ENCODE peak calls at places on chromosome 21, in eight cellular contexts. One of them, this sample, is unnamed.

GRCh38 chr21:23977971-23978370 is 1629.3 kb downstream of the MRPL39 start:
- DNase-seq in AG09319: no peak
- DNase-seq in fibroblast of mammary gland: no peak
- DNase-seq in BJ: no peak
- DNase-seq in cardiac muscle cell: no peak
- DNase-seq in heart left ventricle: no peak
- DNase-seq in foreskin keratinocyte: peak
- DNase-seq in CD4-positive, alpha-beta T cell: no peak
- DNase-seq in this sample: peak

GRCh38 chr21:20783611-20784010 is 214.6 kb upstream of the NCAM2 start:
- DNase-seq in foreskin keratinocyte: no peak
- DNase-seq in fibroblast of mammary gland: peak
- DNase-seq in AG09319: no peak
- DNase-seq in CD4-positive, alpha-beta T cell: no peak
- DNase-seq in heart left ventricle: no peak
- DNase-seq in BJ: no peak
- DNase-seq in cardiac muscle cell: no peak
- DNase-seq in this sample: no peak

GRCh38 chr21:33047231-33047630 is 21.5 kb downstream of the OLIG2 start:
- DNase-seq in foreskin keratinocyte: no peak
- DNase-seq in AG09319: no peak
- DNase-seq in heart left ventricle: no peak
- DNase-seq in CD4-positive, alpha-beta T cell: no peak
- DNase-seq in BJ: no peak
- DNase-seq in fibroblast of mammary gland: peak
- DNase-seq in cardiac muscle cell: no peak
- DNase-seq in this sample: peak

GRCh38 chr21:17472167-17472566 is 40.7 kb upstream of the CXADR start:
- DNase-seq in fibroblast of mammary gland: no peak
- DNase-seq in cardiac muscle cell: no peak
- DNase-seq in foreskin keratinocyte: peak
- DNase-seq in BJ: no peak
- DNase-seq in heart left ventricle: no peak
- DNase-seq in AG09319: no peak
- DNase-seq in CD4-positive, alpha-beta T cell: no peak
- DNase-seq in this sample: no peak

GRCh38 chr21:14737922-14738321 is 191.8 kb upstream of the SAMSN1 start:
- DNase-seq in BJ: no peak
- DNase-seq in heart left ventricle: peak
- DNase-seq in cardiac muscle cell: peak
- DNase-seq in AG09319: no peak
- DNase-seq in CD4-positive, alpha-beta T cell: peak
- DNase-seq in fibroblast of mammary gland: peak
- DNase-seq in foreskin keratinocyte: peak
- DNase-seq in this sample: no peak

GRCh38 chr21:42062543-42063022 is 8.5 kb upstream of the UMODL1 start:
- DNase-seq in cardiac muscle cell: no peak
- DNase-seq in heart left ventricle: no peak
- DNase-seq in fibroblast of mammary gland: no peak
- DNase-seq in AG09319: no peak
- DNase-seq in BJ: no peak
- DNase-seq in CD4-positive, alpha-beta T cell: peak
- DNase-seq in foreskin keratinocyte: no peak
- DNase-seq in this sample: peak

GRCh38 chr21:32113486-32113885 is 165.4 kb downstream of the MIS18A start:
- DNase-seq in heart left ventricle: no peak
- DNase-seq in foreskin keratinocyte: no peak
- DNase-seq in fibroblast of mammary gland: no peak
- DNase-seq in cardiac muscle cell: no peak
- DNase-seq in BJ: no peak
- DNase-seq in CD4-positive, alpha-beta T cell: no peak
- DNase-seq in AG09319: no peak
- DNase-seq in this sample: no peak

GRCh38 chr21:23900727-23901126 is 1706.6 kb downstream of the MRPL39 start:
- DNase-seq in fibroblast of mammary gland: no peak
- DNase-seq in AG09319: no peak
- DNase-seq in BJ: no peak
- DNase-seq in heart left ventricle: no peak
- DNase-seq in CD4-positive, alpha-beta T cell: no peak
- DNase-seq in cardiac muscle cell: no peak
- DNase-seq in foreskin keratinocyte: no peak
- DNase-seq in this sample: no peak

GRCh38 chr21:8993943-8994639 is 1527.3 kb upstream of the TPTE start:
- DNase-seq in CD4-positive, alpha-beta T cell: no peak
- DNase-seq in AG09319: no peak
- DNase-seq in fibroblast of mammary gland: no peak
- DNase-seq in foreskin keratinocyte: no peak
- DNase-seq in BJ: no peak
- DNase-seq in heart left ventricle: no peak
- DNase-seq in cardiac muscle cell: no peak
- DNase-seq in this sample: peak

GRCh38 chr21:34745557-34746255 is 76.9 kb downstream of the CLIC6 start:
- DNase-seq in cardiac muscle cell: peak
- DNase-seq in BJ: no peak
- DNase-seq in heart left ventricle: peak
- DNase-seq in AG09319: peak
- DNase-seq in foreskin keratinocyte: peak
- DNase-seq in fibroblast of mammary gland: peak
- DNase-seq in CD4-positive, alpha-beta T cell: peak
- DNase-seq in this sample: peak

GRCh38 chr21:16956824-16957223 is 556.0 kb upstream of the CXADR start:
- DNase-seq in CD4-positive, alpha-beta T cell: no peak
- DNase-seq in AG09319: no peak
- DNase-seq in foreskin keratinocyte: no peak
- DNase-seq in BJ: no peak
- DNase-seq in heart left ventricle: no peak
- DNase-seq in fibroblast of mammary gland: no peak
- DNase-seq in cardiac muscle cell: no peak
- DNase-seq in this sample: no peak

GRCh38 chr21:32414579-32415358 is 2.3 kb downstream of the EVA1C start:
- DNase-seq in heart left ventricle: no peak
- DNase-seq in foreskin keratinocyte: peak
- DNase-seq in AG09319: no peak
- DNase-seq in fibroblast of mammary gland: peak
- DNase-seq in BJ: no peak
- DNase-seq in CD4-positive, alpha-beta T cell: no peak
- DNase-seq in cardiac muscle cell: no peak
- DNase-seq in this sample: peak

GRCh38 chr21:45358711-45359310 is 46.2 kb upstream of the COL18A1 start:
- DNase-seq in cardiac muscle cell: no peak
- DNase-seq in BJ: no peak
- DNase-seq in CD4-positive, alpha-beta T cell: no peak
- DNase-seq in AG09319: no peak
- DNase-seq in fibroblast of mammary gland: no peak
- DNase-seq in heart left ventricle: no peak
- DNase-seq in foreskin keratinocyte: no peak
- DNase-seq in this sample: no peak

GRCh38 chr21:42652527-42653491 is 612 bp upstream of the PDE9A start:
- DNase-seq in foreskin keratinocyte: no peak
- DNase-seq in AG09319: no peak
- DNase-seq in BJ: no peak
- DNase-seq in fibroblast of mammary gland: peak
- DNase-seq in cardiac muscle cell: peak
- DNase-seq in CD4-positive, alpha-beta T cell: no peak
- DNase-seq in heart left ventricle: peak
- DNase-seq in this sample: peak

GRCh38 chr21:18614327-18614726 is 210.7 kb upstream of the TMPRSS15 start:
- DNase-seq in cardiac muscle cell: no peak
- DNase-seq in CD4-positive, alpha-beta T cell: no peak
- DNase-seq in fibroblast of mammary gland: no peak
- DNase-seq in foreskin keratinocyte: no peak
- DNase-seq in BJ: no peak
- DNase-seq in heart left ventricle: no peak
- DNase-seq in AG09319: no peak
- DNase-seq in this sample: no peak

GRCh38 chr21:39633770-39634181 is 21.0 kb downstream of the B3GALT5 start:
- DNase-seq in CD4-positive, alpha-beta T cell: no peak
- DNase-seq in foreskin keratinocyte: peak
- DNase-seq in AG09319: peak
- DNase-seq in heart left ventricle: no peak
- DNase-seq in fibroblast of mammary gland: peak
- DNase-seq in BJ: peak
- DNase-seq in cardiac muscle cell: no peak
- DNase-seq in this sample: peak

GRCh38 chr21:36069713-36070573 is at the start of gene CBR1:
- DNase-seq in foreskin keratinocyte: peak
- DNase-seq in AG09319: peak
- DNase-seq in CD4-positive, alpha-beta T cell: peak
- DNase-seq in heart left ventricle: peak
- DNase-seq in cardiac muscle cell: peak
- DNase-seq in fibroblast of mammary gland: peak
- DNase-seq in BJ: peak
- DNase-seq in this sample: peak
- TF ChIP-seq CTCF in foreskin keratinocyte: no peak
- TF ChIP-seq CTCF in AG09319: peak
- TF ChIP-seq CTCF in CD4-positive, alpha-beta T cell: no peak
- TF ChIP-seq CTCF in heart left ventricle: no peak
- TF ChIP-seq CTCF in cardiac muscle cell: no peak
- TF ChIP-seq CTCF in fibroblast of mammary gland: no peak
- TF ChIP-seq CTCF in BJ: no peak
- TF ChIP-seq CTCF in this sample: no peak

DNA sequence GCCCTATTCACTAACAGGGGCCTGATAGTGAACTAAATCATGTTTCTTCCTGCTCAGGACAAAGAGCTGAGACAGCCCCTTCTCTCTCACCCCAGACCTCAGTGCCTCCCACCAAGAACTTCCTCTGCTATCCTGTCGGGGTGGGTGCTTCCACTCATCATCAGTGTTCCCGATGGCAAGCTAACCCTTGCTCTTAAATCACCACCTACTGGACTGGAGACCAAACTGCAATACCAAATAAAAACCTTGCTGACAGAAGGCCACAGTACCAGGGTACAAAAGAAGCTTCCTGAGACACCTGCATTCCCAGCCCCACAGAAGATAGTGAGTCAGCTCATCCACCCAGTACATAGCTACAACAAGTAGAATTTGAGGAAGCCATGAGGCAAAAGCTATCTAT is 799.5 kb downstream of the LTN1 start:
- DNase-seq in heart left ventricle: no peak
- DNase-seq in BJ: no peak
- DNase-seq in cardiac muscle cell: no peak
- DNase-seq in fibroblast of mammary gland: no peak
- DNase-seq in CD4-positive, alpha-beta T cell: no peak
- DNase-seq in foreskin keratinocyte: peak
- DNase-seq in AG09319: no peak
- DNase-seq in this sample: no peak
- TF ChIP-seq CTCF in heart left ventricle: no peak
- TF ChIP-seq CTCF in BJ: peak
- TF ChIP-seq CTCF in cardiac muscle cell: no peak
- TF ChIP-seq CTCF in fibroblast of mammary gland: no peak
- TF ChIP-seq CTCF in CD4-positive, alpha-beta T cell: no peak
- TF ChIP-seq CTCF in foreskin keratinocyte: peak
- TF ChIP-seq CTCF in AG09319: no peak
- TF ChIP-seq CTCF in this sample: no peak

GRCh38 chr21:44298301-44298700 is 1.6 kb upstream of the PFKL start:
- DNase-seq in AG09319: no peak
- DNase-seq in fibroblast of mammary gland: no peak
- DNase-seq in cardiac muscle cell: no peak
- DNase-seq in foreskin keratinocyte: peak
- DNase-seq in BJ: no peak
- DNase-seq in heart left ventricle: no peak
- DNase-seq in CD4-positive, alpha-beta T cell: no peak
- DNase-seq in this sample: no peak
- TF ChIP-seq CTCF in AG09319: no peak
- TF ChIP-seq CTCF in fibroblast of mammary gland: peak
- TF ChIP-seq CTCF in cardiac muscle cell: peak
- TF ChIP-seq CTCF in foreskin keratinocyte: peak
- TF ChIP-seq CTCF in BJ: peak
- TF ChIP-seq CTCF in heart left ventricle: peak
- TF ChIP-seq CTCF in CD4-positive, alpha-beta T cell: no peak
- TF ChIP-seq CTCF in this sample: no peak

GRCh38 chr21:40793057-40793456 is 53.9 kb downstream of the DSCAM start:
- DNase-seq in BJ: peak
- DNase-seq in cardiac muscle cell: no peak
- DNase-seq in fibroblast of mammary gland: no peak
- DNase-seq in foreskin keratinocyte: no peak
- DNase-seq in AG09319: no peak
- DNase-seq in heart left ventricle: no peak
- DNase-seq in CD4-positive, alpha-beta T cell: no peak
- DNase-seq in this sample: no peak
- TF ChIP-seq CTCF in BJ: no peak
- TF ChIP-seq CTCF in cardiac muscle cell: no peak
- TF ChIP-seq CTCF in fibroblast of mammary gland: no peak
- TF ChIP-seq CTCF in foreskin keratinocyte: no peak
- TF ChIP-seq CTCF in AG09319: no peak
- TF ChIP-seq CTCF in heart left ventricle: no peak
- TF ChIP-seq CTCF in CD4-positive, alpha-beta T cell: no peak
- TF ChIP-seq CTCF in this sample: no peak

GRCh38 chr21:36718951-36719501 is 20.1 kb downstream of the SIM2 start:
- DNase-seq in heart left ventricle: no peak
- DNase-seq in AG09319: no peak
- DNase-seq in BJ: no peak
- DNase-seq in fibroblast of mammary gland: no peak
- DNase-seq in foreskin keratinocyte: peak
- DNase-seq in cardiac muscle cell: no peak
- DNase-seq in CD4-positive, alpha-beta T cell: no peak
- DNase-seq in this sample: no peak

GRCh38 chr21:36713746-36714145 is 14.8 kb downstream of the SIM2 start:
- DNase-seq in heart left ventricle: no peak
- DNase-seq in foreskin keratinocyte: no peak
- DNase-seq in fibroblast of mammary gland: no peak
- DNase-seq in AG09319: no peak
- DNase-seq in CD4-positive, alpha-beta T cell: no peak
- DNase-seq in cardiac muscle cell: no peak
- DNase-seq in BJ: no peak
- DNase-seq in this sample: peak

GRCh38 chr21:36717901-36718465 is 19.1 kb downstream of the SIM2 start:
- DNase-seq in CD4-positive, alpha-beta T cell: no peak
- DNase-seq in fibroblast of mammary gland: no peak
- DNase-seq in AG09319: no peak
- DNase-seq in cardiac muscle cell: no peak
- DNase-seq in BJ: no peak
- DNase-seq in heart left ventricle: no peak
- DNase-seq in foreskin keratinocyte: no peak
- DNase-seq in this sample: peak

GRCh38 chr21:36716836-36717235 is 17.9 kb downstream of the SIM2 start:
- DNase-seq in CD4-positive, alpha-beta T cell: no peak
- DNase-seq in AG09319: no peak
- DNase-seq in heart left ventricle: no peak
- DNase-seq in BJ: no peak
- DNase-seq in foreskin keratinocyte: no peak
- DNase-seq in cardiac muscle cell: no peak
- DNase-seq in fibroblast of mammary gland: no peak
- DNase-seq in this sample: no peak

GRCh38 chr21:36716387-36716786 is 17.5 kb downstream of the SIM2 start:
- DNase-seq in fibroblast of mammary gland: no peak
- DNase-seq in foreskin keratinocyte: no peak
- DNase-seq in heart left ventricle: no peak
- DNase-seq in CD4-positive, alpha-beta T cell: no peak
- DNase-seq in BJ: no peak
- DNase-seq in AG09319: no peak
- DNase-seq in cardiac muscle cell: no peak
- DNase-seq in this sample: no peak
- TF ChIP-seq CTCF in fibroblast of mammary gland: no peak
- TF ChIP-seq CTCF in foreskin keratinocyte: no peak
- TF ChIP-seq CTCF in heart left ventricle: no peak
- TF ChIP-seq CTCF in CD4-positive, alpha-beta T cell: no peak
- TF ChIP-seq CTCF in BJ: no peak
- TF ChIP-seq CTCF in AG09319: no peak
- TF ChIP-seq CTCF in cardiac muscle cell: no peak
- TF ChIP-seq CTCF in this sample: no peak

This sample was measured in osteoblast.